ENCODE peak calls at places on chromosomes 7 and 10, in five cellular contexts. One of them, this sample, is unnamed.

GRCh38 chr10:13716161-13717071 is 129.7 kb downstream of the PRPF18 start:
- DNase-seq in ovary: no peak
- DNase-seq in tibial nerve: peak
- DNase-seq in suprapubic skin: no peak
- DNase-seq in gastrocnemius medialis: no peak
- DNase-seq in this sample: no peak

GRCh38 chr10:81963606-81964005 is 88.6 kb downstream of the NRG3 start:
- DNase-seq in gastrocnemius medialis: no peak
- DNase-seq in ovary: no peak
- DNase-seq in tibial nerve: no peak
- DNase-seq in suprapubic skin: no peak
- DNase-seq in this sample: no peak

GRCh38 chr10:63588436-63589180 is 67.4 kb downstream of the REEP3 start:
- DNase-seq in gastrocnemius medialis: no peak
- DNase-seq in ovary: no peak
- DNase-seq in tibial nerve: no peak
- DNase-seq in suprapubic skin: no peak
- DNase-seq in this sample: no peak

GRCh38 chr7:128940494-128941322 is 3.0 kb downstream of the IRF5 start:
- DNase-seq in ovary: no peak
- DNase-seq in tibial nerve: no peak
- DNase-seq in gastrocnemius medialis: no peak
- DNase-seq in suprapubic skin: no peak
- DNase-seq in this sample: peak

GRCh38 chr7:136718191-136718590 is 150.3 kb upstream of the CHRM2 start:
- DNase-seq in tibial nerve: no peak
- DNase-seq in ovary: no peak
- DNase-seq in gastrocnemius medialis: no peak
- DNase-seq in suprapubic skin: no peak
- DNase-seq in this sample: no peak

GRCh38 chr10:64731016-64731415 is 1209.8 kb downstream of the REEP3 start:
- DNase-seq in ovary: no peak
- DNase-seq in suprapubic skin: no peak
- DNase-seq in gastrocnemius medialis: no peak
- DNase-seq in tibial nerve: no peak
- DNase-seq in this sample: no peak

GRCh38 chr7:12839508-12840153 is 152.2 kb downstream of the ARL4A start:
- DNase-seq in gastrocnemius medialis: no peak
- DNase-seq in ovary: no peak
- DNase-seq in suprapubic skin: no peak
- DNase-seq in tibial nerve: no peak
- DNase-seq in this sample: no peak

GRCh38 chr10:44627591-44628354 is 242.9 kb upstream of the CXCL12 start:
- DNase-seq in ovary: no peak
- DNase-seq in gastrocnemius medialis: no peak
- DNase-seq in tibial nerve: no peak
- DNase-seq in suprapubic skin: no peak
- DNase-seq in this sample: no peak

GRCh38 chr7:67309764-67310548 is 313.3 kb downstream of the TYW1 start:
- DNase-seq in ovary: no peak
- DNase-seq in suprapubic skin: no peak
- DNase-seq in tibial nerve: no peak
- DNase-seq in gastrocnemius medialis: no peak
- DNase-seq in this sample: no peak

GRCh38 chr7:93117852-93118530 is at the start of gene SAMD9:
- DNase-seq in ovary: peak
- DNase-seq in suprapubic skin: no peak
- DNase-seq in tibial nerve: no peak
- DNase-seq in gastrocnemius medialis: peak
- DNase-seq in this sample: peak

GRCh38 chr7:6615853-6616555 is 594 bp downstream of the ZNF853 start:
- DNase-seq in gastrocnemius medialis: no peak
- DNase-seq in suprapubic skin: no peak
- DNase-seq in tibial nerve: no peak
- DNase-seq in ovary: peak
- DNase-seq in this sample: no peak

GRCh38 chr10:110360857-110361474 is 56.2 kb upstream of the SMNDC1 start:
- DNase-seq in suprapubic skin: no peak
- DNase-seq in tibial nerve: no peak
- DNase-seq in gastrocnemius medialis: no peak
- DNase-seq in ovary: no peak
- DNase-seq in this sample: no peak

GRCh38 chr10:93086289-93086688 is 12.6 kb downstream of the CYP26A1 start:
- DNase-seq in tibial nerve: no peak
- DNase-seq in ovary: no peak
- DNase-seq in gastrocnemius medialis: no peak
- DNase-seq in suprapubic skin: no peak
- DNase-seq in this sample: no peak

GRCh38 chr10:26451903-26452302 is 13.8 kb downstream of the APBB1IP start:
- DNase-seq in suprapubic skin: no peak
- DNase-seq in tibial nerve: no peak
- DNase-seq in gastrocnemius medialis: no peak
- DNase-seq in ovary: no peak
- DNase-seq in this sample: no peak

GRCh38 chr10:49488056-49488455 is 50.9 kb downstream of the ERCC6 start:
- DNase-seq in tibial nerve: no peak
- DNase-seq in ovary: no peak
- DNase-seq in gastrocnemius medialis: no peak
- DNase-seq in suprapubic skin: no peak
- DNase-seq in this sample: no peak

GRCh38 chr10:49594594-49594993 is 15.5 kb upstream of the SLC18A3 start:
- DNase-seq in tibial nerve: no peak
- DNase-seq in suprapubic skin: no peak
- DNase-seq in gastrocnemius medialis: no peak
- DNase-seq in ovary: no peak
- DNase-seq in this sample: no peak

GRCh38 chr7:93719546-93719945 is 145.0 kb upstream of the CALCR start:
- DNase-seq in suprapubic skin: no peak
- DNase-seq in ovary: no peak
- DNase-seq in tibial nerve: no peak
- DNase-seq in gastrocnemius medialis: no peak
- DNase-seq in this sample: no peak

GRCh38 chr10:25867321-25867720 is 66.7 kb upstream of the MYO3A start:
- DNase-seq in tibial nerve: no peak
- DNase-seq in suprapubic skin: no peak
- DNase-seq in gastrocnemius medialis: no peak
- DNase-seq in ovary: no peak
- DNase-seq in this sample: no peak

DNA sequence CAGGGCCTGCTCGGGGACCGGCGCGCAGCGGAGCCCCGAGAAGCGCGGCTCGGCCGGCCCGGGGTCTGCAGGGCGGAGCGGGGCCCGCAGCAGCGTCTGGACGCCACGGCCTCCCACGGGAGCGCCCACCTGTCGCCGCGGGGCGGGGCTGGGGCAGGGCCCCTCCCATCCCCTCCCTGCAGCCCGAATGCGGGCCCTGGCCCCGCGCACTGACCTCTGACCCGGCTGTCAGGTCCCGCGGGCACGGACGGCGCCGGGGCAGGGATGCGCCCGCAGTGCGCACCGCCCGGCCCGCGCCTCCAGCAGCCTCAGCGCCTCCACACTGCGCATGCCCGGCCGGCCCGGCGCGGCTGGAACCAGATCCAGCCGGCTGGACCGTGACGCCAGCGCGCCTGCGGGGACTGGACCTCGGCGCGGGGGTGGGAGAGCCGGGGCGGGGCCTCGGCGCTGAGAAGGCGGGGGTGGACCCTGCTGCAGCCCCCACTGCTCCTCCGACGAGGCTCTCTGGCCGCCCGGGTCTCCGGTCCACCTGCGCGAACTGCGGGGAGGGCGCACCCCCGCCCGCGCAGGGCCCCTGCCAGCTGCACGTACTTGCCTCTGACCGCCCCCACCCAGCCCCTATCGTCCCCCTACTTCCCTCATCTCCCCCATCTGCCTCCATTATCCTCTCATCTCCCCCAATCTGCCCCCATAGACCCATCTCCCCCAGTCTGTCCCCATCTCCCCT is 16.1 kb upstream of the GPR146 start:
- DNase-seq in suprapubic skin: peak
- DNase-seq in tibial nerve: peak
- DNase-seq in gastrocnemius medialis: peak
- DNase-seq in ovary: peak
- DNase-seq in this sample: peak
- TF ChIP-seq POLR2A in suprapubic skin: no peak
- TF ChIP-seq POLR2A in tibial nerve: peak
- TF ChIP-seq POLR2A in gastrocnemius medialis: peak
- TF ChIP-seq POLR2A in ovary: peak
- TF ChIP-seq POLR2A in this sample: peak

GRCh38 chr7:141738592-141739013 is 445 bp downstream of the SSBP1 start:
- DNase-seq in gastrocnemius medialis: no peak
- DNase-seq in suprapubic skin: no peak
- DNase-seq in tibial nerve: no peak
- DNase-seq in ovary: no peak
- DNase-seq in this sample: no peak

GRCh38 chr7:141739250-141739649 is 1.1 kb downstream of the SSBP1 start:
- DNase-seq in ovary: no peak
- DNase-seq in tibial nerve: no peak
- DNase-seq in gastrocnemius medialis: no peak
- DNase-seq in suprapubic skin: no peak
- DNase-seq in this sample: no peak

GRCh38 chr7:141737118-141737835 is 881 bp upstream of the SSBP1 start:
- DNase-seq in gastrocnemius medialis: no peak
- DNase-seq in suprapubic skin: no peak
- DNase-seq in ovary: no peak
- DNase-seq in tibial nerve: no peak
- DNase-seq in this sample: no peak

GRCh38 chr7:141742229-141742628 is 4.1 kb downstream of the SSBP1 start:
- DNase-seq in tibial nerve: no peak
- DNase-seq in ovary: no peak
- DNase-seq in suprapubic skin: no peak
- DNase-seq in gastrocnemius medialis: no peak
- DNase-seq in this sample: no peak

DNA sequence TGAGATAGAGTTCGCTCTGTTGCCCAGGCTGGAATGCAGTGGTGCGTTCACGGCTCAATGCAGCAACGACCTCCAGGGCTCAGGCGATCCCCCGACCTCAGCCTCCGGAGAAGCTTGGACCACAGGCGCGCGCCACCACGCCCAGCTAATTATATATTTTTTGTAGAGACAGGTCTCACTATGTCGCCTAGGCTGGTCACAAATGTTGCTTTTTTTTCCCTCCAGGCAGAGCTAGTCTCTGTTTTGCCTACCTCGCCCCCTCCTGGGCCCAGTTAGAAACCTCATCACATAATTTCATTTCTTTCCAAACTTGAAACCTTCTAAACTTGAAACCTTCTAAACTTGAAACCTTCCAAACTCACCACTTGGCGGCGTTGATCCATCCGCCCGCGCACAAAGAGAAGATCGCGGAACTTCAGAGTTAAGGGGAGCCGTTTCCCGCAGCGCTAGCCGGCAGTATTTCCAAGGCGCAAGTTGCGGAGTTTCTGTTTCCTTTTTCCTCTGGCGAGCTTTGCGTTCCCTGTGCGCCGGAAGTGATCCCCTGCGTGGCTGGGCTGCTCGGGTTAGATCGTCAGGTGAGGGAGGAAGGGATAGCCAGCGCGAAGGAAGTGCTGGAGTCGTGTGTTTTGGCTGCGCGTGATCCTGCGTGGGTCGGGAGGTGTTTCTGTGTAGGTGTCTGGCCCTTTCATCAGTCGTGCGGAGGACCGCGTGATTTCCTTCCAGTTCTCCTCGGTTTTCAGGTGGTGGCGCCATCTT is at the start of gene SSBP1:
- DNase-seq in suprapubic skin: peak
- DNase-seq in ovary: peak
- DNase-seq in tibial nerve: peak
- DNase-seq in gastrocnemius medialis: peak
- DNase-seq in this sample: peak
- TF ChIP-seq POLR2A in suprapubic skin: no peak
- TF ChIP-seq POLR2A in ovary: peak
- TF ChIP-seq POLR2A in tibial nerve: peak
- TF ChIP-seq POLR2A in gastrocnemius medialis: peak
- TF ChIP-seq POLR2A in this sample: peak

GRCh38 chr7:47416454-47417121 is 165.3 kb downstream of the TNS3 start:
- DNase-seq in tibial nerve: no peak
- DNase-seq in gastrocnemius medialis: no peak
- DNase-seq in suprapubic skin: no peak
- DNase-seq in ovary: no peak
- DNase-seq in this sample: no peak

GRCh38 chr7:47420117-47420780 is 161.7 kb downstream of the TNS3 start:
- DNase-seq in ovary: no peak
- DNase-seq in tibial nerve: no peak
- DNase-seq in suprapubic skin: no peak
- DNase-seq in gastrocnemius medialis: no peak
- DNase-seq in this sample: no peak

GRCh38 chr7:47417122-47417480 is 164.8 kb downstream of the TNS3 start:
- DNase-seq in suprapubic skin: no peak
- DNase-seq in tibial nerve: no peak
- DNase-seq in gastrocnemius medialis: no peak
- DNase-seq in ovary: no peak
- DNase-seq in this sample: no peak

GRCh38 chr7:47415289-47416212 is 166.4 kb downstream of the TNS3 start:
- DNase-seq in suprapubic skin: no peak
- DNase-seq in tibial nerve: no peak
- DNase-seq in ovary: no peak
- DNase-seq in gastrocnemius medialis: no peak
- DNase-seq in this sample: no peak

DNA sequence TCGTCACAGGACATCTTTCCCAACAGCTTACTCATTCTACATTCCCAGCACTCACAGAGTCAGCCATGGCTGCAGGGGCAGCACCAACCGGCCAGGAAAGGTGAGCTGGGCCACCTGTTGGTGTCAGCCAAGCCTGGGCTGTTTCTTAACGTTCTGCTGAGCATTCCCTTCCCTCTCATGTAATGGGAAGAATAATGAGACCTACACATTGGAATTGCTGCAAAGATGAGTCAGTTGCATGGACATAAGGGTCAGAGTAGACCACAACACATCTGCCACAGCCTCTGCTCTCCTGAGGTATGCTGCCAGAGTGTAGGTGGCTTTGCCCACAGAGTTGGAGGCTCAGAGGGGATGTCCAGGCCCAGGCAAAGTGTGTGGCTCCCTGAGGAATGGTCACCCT is 163.0 kb downstream of the TNS3 start:
- DNase-seq in ovary: no peak
- DNase-seq in suprapubic skin: no peak
- DNase-seq in gastrocnemius medialis: no peak
- DNase-seq in tibial nerve: no peak
- DNase-seq in this sample: no peak
- TF ChIP-seq POLR2A in ovary: no peak
- TF ChIP-seq POLR2A in suprapubic skin: no peak
- TF ChIP-seq POLR2A in gastrocnemius medialis: no peak
- TF ChIP-seq POLR2A in tibial nerve: no peak
- TF ChIP-seq POLR2A in this sample: no peak

GRCh38 chr10:67853512-67853911 is 15.5 kb upstream of the DNAJC12 start:
- DNase-seq in suprapubic skin: no peak
- DNase-seq in gastrocnemius medialis: no peak
- DNase-seq in tibial nerve: no peak
- DNase-seq in ovary: no peak
- DNase-seq in this sample: no peak

GRCh38 chr10:67851229-67851628 is 13.2 kb upstream of the DNAJC12 start:
- DNase-seq in tibial nerve: no peak
- DNase-seq in gastrocnemius medialis: no peak
- DNase-seq in ovary: no peak
- DNase-seq in suprapubic skin: no peak
- DNase-seq in this sample: no peak

GRCh38 chr10:67849331-67850011 is 11.5 kb upstream of the DNAJC12 start:
- DNase-seq in tibial nerve: peak
- DNase-seq in suprapubic skin: peak
- DNase-seq in ovary: peak
- DNase-seq in gastrocnemius medialis: peak
- DNase-seq in this sample: peak
- TF ChIP-seq POLR2A in tibial nerve: peak
- TF ChIP-seq POLR2A in suprapubic skin: no peak
- TF ChIP-seq POLR2A in ovary: peak
- TF ChIP-seq POLR2A in gastrocnemius medialis: peak
- TF ChIP-seq POLR2A in this sample: peak

This sample was measured in GM12892.